ENCODE peak calls at places on chromosomes 2 and 18, in six cellular contexts. D, H, U, E, O and G are unnamed samples.

GRCh38 chr2:106599540-106599939 is 112.4 kb downstream of the CD8B2 start:
- DNase-seq in D (no peak), O (no peak), E (no peak), U (no peak), H (no peak), G (no peak)

GRCh38 chr2:173130521-173131467 is 55.1 kb downstream of the MAP3K20 start:
- DNase-seq in O (no peak), U (no peak), D (no peak), E (no peak), H (no peak), G (no peak)

GRCh38 chr18:73766915-73767314 is 380.7 kb downstream of the FBXO15 start:
- DNase-seq in U (no peak), E (no peak), D (no peak), O (no peak), H (no peak), G (no peak)

GRCh38 chr2:106257830-106258229 is 63.7 kb upstream of the UXS1 start:
- DNase-seq in E (no peak), D (no peak), H (no peak), U (no peak), O (no peak), G (no peak)

GRCh38 chr2:159168707-159169106 is 117.8 kb downstream of the WDSUB1 start:
- DNase-seq in O (no peak), H (no peak), U (peak), E (no peak), D (no peak), G (peak)

GRCh38 chr2:212537311-212538155 is 1.1 kb downstream of the ERBB4 start:
- DNase-seq in O (peak), E (peak), U (no peak), D (no peak), H (no peak), G (peak)

GRCh38 chr2:149904816-149905215 is 317.2 kb upstream of the MMADHC start:
- DNase-seq in E (no peak), H (no peak), D (no peak), U (no peak), O (no peak), G (no peak)

GRCh38 chr2:121104721-121105141 is 180.3 kb downstream of the TFCP2L1 start:
- DNase-seq in D (no peak), O (no peak), H (no peak), U (no peak), E (no peak), G (peak)

GRCh38 chr2:43005975-43006833 is 213.8 kb upstream of the HAAO start:
- DNase-seq in O (no peak), U (no peak), H (no peak), D (no peak), E (no peak), G (no peak)

GRCh38 chr2:96815326-96816126 is 542 bp upstream of the CNNM3 start:
- DNase-seq in D (no peak), O (no peak), H (no peak), U (peak), E (no peak), G (peak)

GRCh38 chr2:143525536-143525935 is 396.3 kb downstream of the ARHGAP15 start:
- DNase-seq in O (no peak), D (no peak), H (no peak), E (no peak), U (no peak), G (no peak)

GRCh38 chr2:118443596-118443995 is 355.3 kb downstream of the INSIG2 start:
- DNase-seq in H (peak), E (no peak), O (no peak), U (no peak), D (no peak), G (peak)

GRCh38 chr2:49226360-49226759 is 72.0 kb upstream of the FSHR start:
- DNase-seq in O (no peak), E (no peak), U (no peak), D (no peak), H (no peak), G (no peak)

GRCh38 chr2:43215673-43216255 is 10.6 kb downstream of the ZFP36L2 start:
- DNase-seq in D (no peak), E (no peak), U (no peak), H (no peak), O (no peak), G (no peak)

GRCh38 chr2:214484239-214484638 is 73.4 kb downstream of the VWC2L start:
- DNase-seq in O (peak), U (no peak), H (no peak), E (no peak), D (no peak), G (no peak)

GRCh38 chr2:155125585-155126230 is 427.2 kb downstream of the KCNJ3 start:
- DNase-seq in H (no peak), E (no peak), D (no peak), O (no peak), U (no peak), G (no peak)

GRCh38 chr18:28114472-28114871 is 62.5 kb downstream of the CDH2 start:
- DNase-seq in O (no peak), E (no peak), H (no peak), D (no peak), U (no peak), G (no peak)

GRCh38 chr2:241064008-241064801 is 37.9 kb downstream of the MTERF4 start:
- DNase-seq in E (peak), U (peak), O (no peak), D (no peak), H (no peak), G (peak)

GRCh38 chr2:38528008-38528442 is 74.7 kb downstream of the HNRNPLL start:
- DNase-seq in H (no peak), E (peak), O (peak), U (peak), D (peak), G (peak)

GRCh38 chr18:26074256-26074655 is 16.2 kb downstream of the SS18 start:
- DNase-seq in U (no peak), E (no peak), D (no peak), O (no peak), H (no peak), G (no peak)

GRCh38 chr2:241010531-241011295 is 12.3 kb downstream of the SNED1 start:
- DNase-seq in O (no peak), U (no peak), D (no peak), E (no peak), H (no peak), G (no peak)

GRCh38 chr2:144921131-144921530 is 401.2 kb upstream of the ZEB2 start:
- DNase-seq in H (no peak), U (no peak), D (no peak), E (no peak), O (no peak), G (no peak)

GRCh38 chr2:33069894-33070651 is 123.3 kb downstream of the LTBP1 start:
- DNase-seq in U (peak), H (peak), E (no peak), D (no peak), O (no peak), G (peak)

GRCh38 chr2:95392730-95393455 is 9.6 kb upstream of the FAHD2A start:
- DNase-seq in E (peak), D (no peak), H (no peak), U (no peak), O (no peak), G (peak)

GRCh38 chr2:105652014-105652796 is 92.5 kb upstream of the NCK2 start:
- DNase-seq in O (no peak), U (no peak), H (no peak), D (no peak), E (peak), G (no peak)

GRCh38 chr18:58447342-58448190 is 181.3 kb downstream of the ALPK2 start:
- DNase-seq in E (no peak), D (peak), U (no peak), O (no peak), H (no peak), G (peak)

GRCh38 chr2:101806123-101806522 is 108.6 kb downstream of the MAP4K4 start:
- DNase-seq in O (no peak), H (no peak), U (peak), E (peak), D (peak), G (peak)

GRCh38 chr18:9413586-9413985 is 61.7 kb upstream of the RALBP1 start:
- DNase-seq in H (peak), D (no peak), U (no peak), O (no peak), E (no peak), G (no peak)

GRCh38 chr2:72718906-72719305 is 106.9 kb downstream of the EXOC6B start:
- DNase-seq in H (no peak), O (no peak), D (no peak), U (no peak), E (no peak), G (peak)

GRCh38 chr2:72572501-72572900 is 253.3 kb downstream of the EXOC6B start:
- DNase-seq in H (peak), E (no peak), O (no peak), U (no peak), D (no peak), G (peak)

GRCh38 chr2:50879457-50879856 is 152.5 kb downstream of the NRXN1 start:
- DNase-seq in O (no peak), H (no peak), U (no peak), E (no peak), D (no peak), G (no peak)

GRCh38 chr2:69046221-69046662 is 33.3 kb downstream of the ANTXR1 start:
- DNase-seq in H (peak), U (peak), E (no peak), O (no peak), D (no peak), G (peak)

GRCh38 chr2:48249631-48250473 is 280.1 kb upstream of the STON1 start:
- DNase-seq in D (no peak), H (no peak), E (no peak), O (no peak), U (no peak), G (no peak)

GRCh38 chr2:231563378-231563961 is 29.2 kb upstream of the TEX44 start:
- DNase-seq in E (peak), D (peak), U (peak), O (peak), H (no peak), G (peak)